ENCODE peak calls at places on chromosomes 7 and 10, in eight cellular contexts. One of them, this sample, is unnamed.

GRCh38 chr10:88952647-88953111 is at the start of gene ACTA2:
- DNase-seq in neural progenitor cell: peak; percentile 25
- DNase-seq in tibial artery: peak; percentile 94
- DNase-seq in transverse colon: peak; percentile 55
- DNase-seq in foreskin fibroblast: peak; percentile 77
- DNase-seq in BJ: no peak
- DNase-seq in endothelial cell of umbilical vein: no peak
- DNase-seq in AG09309: no peak
- DNase-seq in this sample: peak; percentile 65

GRCh38 chr10:93993782-93994668 is at the start of gene PLCE1:
- DNase-seq in BJ: no peak
- DNase-seq in foreskin fibroblast: peak; percentile 68
- DNase-seq in endothelial cell of umbilical vein: no peak
- DNase-seq in AG09309: no peak
- DNase-seq in tibial artery: peak; percentile 81
- DNase-seq in transverse colon: peak; percentile 73
- DNase-seq in neural progenitor cell: peak; percentile 80
- DNase-seq in this sample: no peak

GRCh38 chr7:129089521-129090212 is 34.8 kb upstream of the TNPO3 start:
- DNase-seq in endothelial cell of umbilical vein: no peak
- DNase-seq in AG09309: no peak
- DNase-seq in foreskin fibroblast: peak; percentile 17
- DNase-seq in neural progenitor cell: no peak
- DNase-seq in tibial artery: no peak
- DNase-seq in transverse colon: no peak
- DNase-seq in BJ: no peak
- DNase-seq in this sample: no peak

GRCh38 chr10:12961416-12961815 is 40.1 kb downstream of the CCDC3 start:
- DNase-seq in tibial artery: peak; percentile 70
- DNase-seq in foreskin fibroblast: no peak
- DNase-seq in neural progenitor cell: no peak
- DNase-seq in AG09309: no peak
- DNase-seq in endothelial cell of umbilical vein: no peak
- DNase-seq in transverse colon: no peak
- DNase-seq in BJ: no peak
- DNase-seq in this sample: no peak

GRCh38 chr10:97076781-97077180 is 109.0 kb downstream of the SLIT1 start:
- DNase-seq in BJ: no peak
- DNase-seq in foreskin fibroblast: no peak
- DNase-seq in AG09309: no peak
- DNase-seq in neural progenitor cell: no peak
- DNase-seq in transverse colon: no peak
- DNase-seq in endothelial cell of umbilical vein: no peak
- DNase-seq in tibial artery: no peak
- DNase-seq in this sample: no peak

GRCh38 chr10:109899578-109900355 is 23.5 kb downstream of the XPNPEP1 start:
- DNase-seq in neural progenitor cell: no peak
- DNase-seq in endothelial cell of umbilical vein: peak; percentile 80
- DNase-seq in transverse colon: no peak
- DNase-seq in BJ: no peak
- DNase-seq in foreskin fibroblast: peak; percentile 54
- DNase-seq in AG09309: no peak
- DNase-seq in tibial artery: no peak
- DNase-seq in this sample: no peak

GRCh38 chr7:68760556-68760955 is 837.7 kb upstream of the AUTS2 start:
- DNase-seq in tibial artery: no peak
- DNase-seq in AG09309: peak; percentile 3
- DNase-seq in neural progenitor cell: no peak
- DNase-seq in endothelial cell of umbilical vein: no peak
- DNase-seq in foreskin fibroblast: no peak
- DNase-seq in BJ: no peak
- DNase-seq in transverse colon: no peak
- DNase-seq in this sample: no peak

GRCh38 chr7:153524070-153524601 is 528.1 kb upstream of the DPP6 start:
- DNase-seq in AG09309: no peak
- DNase-seq in neural progenitor cell: no peak
- DNase-seq in transverse colon: peak; percentile 38
- DNase-seq in endothelial cell of umbilical vein: no peak
- DNase-seq in tibial artery: no peak
- DNase-seq in BJ: no peak
- DNase-seq in foreskin fibroblast: no peak
- DNase-seq in this sample: no peak

GRCh38 chr10:88008866-88009470 is 145.5 kb downstream of the PTEN start:
- DNase-seq in BJ: no peak
- DNase-seq in tibial artery: no peak
- DNase-seq in foreskin fibroblast: no peak
- DNase-seq in AG09309: no peak
- DNase-seq in transverse colon: no peak
- DNase-seq in endothelial cell of umbilical vein: no peak
- DNase-seq in neural progenitor cell: no peak
- DNase-seq in this sample: no peak

GRCh38 chr10:34727595-34728033 is 87.5 kb downstream of the PARD3 start:
- DNase-seq in AG09309: no peak
- DNase-seq in neural progenitor cell: no peak
- DNase-seq in tibial artery: no peak
- DNase-seq in endothelial cell of umbilical vein: no peak
- DNase-seq in transverse colon: no peak
- DNase-seq in BJ: no peak
- DNase-seq in foreskin fibroblast: peak; percentile 42
- DNase-seq in this sample: no peak

GRCh38 chr7:74061840-74062539 is 21.6 kb upstream of the LIMK1 start:
- DNase-seq in AG09309: peak; percentile 85
- DNase-seq in BJ: peak; percentile 58
- DNase-seq in tibial artery: peak; percentile 95
- DNase-seq in neural progenitor cell: no peak
- DNase-seq in endothelial cell of umbilical vein: peak; percentile 93
- DNase-seq in foreskin fibroblast: peak; percentile 95
- DNase-seq in transverse colon: peak; percentile 89
- DNase-seq in this sample: peak; percentile 69

GRCh38 chr10:63718006-63718405 is 196.8 kb downstream of the REEP3 start:
- DNase-seq in AG09309: no peak
- DNase-seq in BJ: no peak
- DNase-seq in transverse colon: no peak
- DNase-seq in neural progenitor cell: no peak
- DNase-seq in foreskin fibroblast: peak; percentile 53
- DNase-seq in endothelial cell of umbilical vein: no peak
- DNase-seq in tibial artery: no peak
- DNase-seq in this sample: no peak

GRCh38 chr10:132539894-132540293 is 2.3 kb downstream of the INPP5A start:
- DNase-seq in endothelial cell of umbilical vein: peak; percentile 54
- DNase-seq in neural progenitor cell: no peak
- DNase-seq in BJ: no peak
- DNase-seq in foreskin fibroblast: peak; percentile 86
- DNase-seq in tibial artery: peak; percentile 32
- DNase-seq in AG09309: peak; percentile 27
- DNase-seq in transverse colon: no peak
- DNase-seq in this sample: no peak

GRCh38 chr7:516606-517456 is 2.8 kb downstream of the PDGFA start:
- DNase-seq in transverse colon: peak; percentile 83
- DNase-seq in AG09309: peak; percentile 46
- DNase-seq in neural progenitor cell: peak; percentile 74
- DNase-seq in tibial artery: peak; percentile 84
- DNase-seq in foreskin fibroblast: peak; percentile 89
- DNase-seq in BJ: no peak
- DNase-seq in endothelial cell of umbilical vein: peak; percentile 51
- DNase-seq in this sample: no peak

GRCh38 chr10:132486539-132487121 is 51.0 kb upstream of the INPP5A start:
- DNase-seq in tibial artery: peak; percentile 64
- DNase-seq in BJ: no peak
- DNase-seq in transverse colon: no peak
- DNase-seq in AG09309: no peak
- DNase-seq in foreskin fibroblast: no peak
- DNase-seq in neural progenitor cell: no peak
- DNase-seq in endothelial cell of umbilical vein: no peak
- DNase-seq in this sample: no peak

GRCh38 chr7:13852281-13852968 is 137.0 kb downstream of the ETV1 start:
- DNase-seq in endothelial cell of umbilical vein: no peak
- DNase-seq in BJ: no peak
- DNase-seq in foreskin fibroblast: peak; percentile 50
- DNase-seq in neural progenitor cell: no peak
- DNase-seq in transverse colon: no peak
- DNase-seq in tibial artery: no peak
- DNase-seq in AG09309: no peak
- DNase-seq in this sample: no peak

GRCh38 chr10:75951026-75951589 is 519.7 kb downstream of the LRMDA start:
- DNase-seq in BJ: no peak
- DNase-seq in transverse colon: no peak
- DNase-seq in neural progenitor cell: no peak
- DNase-seq in tibial artery: no peak
- DNase-seq in AG09309: no peak
- DNase-seq in foreskin fibroblast: no peak
- DNase-seq in endothelial cell of umbilical vein: no peak
- DNase-seq in this sample: no peak

GRCh38 chr7:149714910-149715471 is 58.4 kb downstream of the ZNF467 start:
- DNase-seq in BJ: no peak
- DNase-seq in foreskin fibroblast: peak; percentile 49
- DNase-seq in neural progenitor cell: no peak
- DNase-seq in transverse colon: peak; percentile 29
- DNase-seq in endothelial cell of umbilical vein: peak; percentile 30
- DNase-seq in tibial artery: no peak
- DNase-seq in AG09309: no peak
- DNase-seq in this sample: no peak

GRCh38 chr7:123209786-123210185 is 10.0 kb upstream of the SLC13A1 start:
- DNase-seq in BJ: no peak
- DNase-seq in AG09309: no peak
- DNase-seq in tibial artery: no peak
- DNase-seq in endothelial cell of umbilical vein: peak; percentile 67
- DNase-seq in foreskin fibroblast: no peak
- DNase-seq in neural progenitor cell: no peak
- DNase-seq in transverse colon: peak; percentile 21
- DNase-seq in this sample: no peak

GRCh38 chr10:48604408-48605263 is at the start of gene ARHGAP22:
- DNase-seq in neural progenitor cell: peak; percentile 62
- DNase-seq in tibial artery: peak; percentile 81
- DNase-seq in endothelial cell of umbilical vein: peak; percentile 56
- DNase-seq in AG09309: no peak
- DNase-seq in BJ: no peak
- DNase-seq in transverse colon: peak; percentile 29
- DNase-seq in foreskin fibroblast: peak; percentile 91
- DNase-seq in this sample: no peak

GRCh38 chr7:157337316-157338149 is 729 bp downstream of the DNAJB6 start:
- DNase-seq in AG09309: no peak
- DNase-seq in BJ: no peak
- DNase-seq in endothelial cell of umbilical vein: peak; percentile 59
- DNase-seq in transverse colon: peak; percentile 83
- DNase-seq in tibial artery: peak; percentile 78
- DNase-seq in neural progenitor cell: peak; percentile 74
- DNase-seq in foreskin fibroblast: peak; percentile 83
- DNase-seq in this sample: no peak

GRCh38 chr7:92412745-92413144 is 34.5 kb upstream of the GATAD1 start:
- DNase-seq in tibial artery: no peak
- DNase-seq in endothelial cell of umbilical vein: no peak
- DNase-seq in transverse colon: no peak
- DNase-seq in AG09309: no peak
- DNase-seq in BJ: no peak
- DNase-seq in neural progenitor cell: no peak
- DNase-seq in foreskin fibroblast: no peak
- DNase-seq in this sample: no peak

GRCh38 chr7:92415225-92415624 is 32.1 kb upstream of the GATAD1 start:
- DNase-seq in tibial artery: no peak
- DNase-seq in neural progenitor cell: no peak
- DNase-seq in foreskin fibroblast: no peak
- DNase-seq in AG09309: no peak
- DNase-seq in transverse colon: no peak
- DNase-seq in endothelial cell of umbilical vein: no peak
- DNase-seq in BJ: no peak
- DNase-seq in this sample: peak; percentile 3

GRCh38 chr7:92422926-92423325 is 24.4 kb upstream of the GATAD1 start:
- DNase-seq in foreskin fibroblast: no peak
- DNase-seq in neural progenitor cell: no peak
- DNase-seq in BJ: no peak
- DNase-seq in transverse colon: no peak
- DNase-seq in endothelial cell of umbilical vein: no peak
- DNase-seq in tibial artery: no peak
- DNase-seq in AG09309: no peak
- DNase-seq in this sample: no peak

GRCh38 chr7:92421676-92422435 is 25.4 kb upstream of the GATAD1 start:
- DNase-seq in BJ: no peak
- DNase-seq in endothelial cell of umbilical vein: no peak
- DNase-seq in foreskin fibroblast: no peak
- DNase-seq in tibial artery: no peak
- DNase-seq in transverse colon: no peak
- DNase-seq in neural progenitor cell: no peak
- DNase-seq in AG09309: no peak
- DNase-seq in this sample: no peak

DNA sequence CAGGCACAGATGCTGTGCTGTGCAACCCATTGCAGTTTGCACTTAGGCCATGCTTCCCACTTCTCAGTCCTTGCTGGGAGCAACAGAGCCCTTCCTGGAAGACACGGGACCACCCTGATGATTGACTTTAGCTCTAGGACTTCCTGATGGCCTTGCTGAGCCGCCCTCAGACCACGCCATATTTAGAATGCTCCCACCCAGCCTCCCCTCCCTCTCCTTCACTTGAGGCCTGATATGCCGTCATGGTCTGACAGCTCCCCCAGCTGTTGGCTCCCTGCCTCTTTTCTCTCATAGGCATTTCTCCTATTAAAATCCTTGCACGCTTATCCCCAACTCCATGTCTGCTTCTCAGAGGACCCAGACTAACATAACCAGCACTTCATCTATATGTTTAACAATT is 29.4 kb upstream of the GATAD1 start:
- DNase-seq in AG09309: no peak
- DNase-seq in BJ: no peak
- DNase-seq in foreskin fibroblast: no peak
- DNase-seq in neural progenitor cell: peak; percentile 33
- DNase-seq in transverse colon: no peak
- DNase-seq in endothelial cell of umbilical vein: no peak
- DNase-seq in tibial artery: no peak
- DNase-seq in this sample: no peak
- TF ChIP-seq CTCF in AG09309: no peak
- TF ChIP-seq CTCF in BJ: no peak
- TF ChIP-seq CTCF in foreskin fibroblast: no peak
- TF ChIP-seq CTCF in neural progenitor cell: peak; percentile 41
- TF ChIP-seq CTCF in transverse colon: no peak
- TF ChIP-seq CTCF in endothelial cell of umbilical vein: no peak
- TF ChIP-seq CTCF in tibial artery: no peak
- TF ChIP-seq CTCF in this sample: no peak

GRCh38 chr7:22732556-22733126 is 5.6 kb downstream of the IL6 start:
- DNase-seq in AG09309: no peak
- DNase-seq in foreskin fibroblast: no peak
- DNase-seq in tibial artery: no peak
- DNase-seq in endothelial cell of umbilical vein: peak; percentile 45
- DNase-seq in neural progenitor cell: no peak
- DNase-seq in BJ: no peak
- DNase-seq in transverse colon: no peak
- DNase-seq in this sample: no peak
- TF ChIP-seq CTCF in AG09309: peak; percentile 45
- TF ChIP-seq CTCF in foreskin fibroblast: peak; percentile 22
- TF ChIP-seq CTCF in tibial artery: no peak
- TF ChIP-seq CTCF in endothelial cell of umbilical vein: peak; percentile 24
- TF ChIP-seq CTCF in neural progenitor cell: peak; percentile 15
- TF ChIP-seq CTCF in BJ: peak; percentile 14
- TF ChIP-seq CTCF in transverse colon: no peak
- TF ChIP-seq CTCF in this sample: peak; percentile 50

GRCh38 chr10:29535778-29536459 is 98.9 kb downstream of the SVIL start:
- DNase-seq in neural progenitor cell: no peak
- DNase-seq in foreskin fibroblast: no peak
- DNase-seq in tibial artery: no peak
- DNase-seq in endothelial cell of umbilical vein: no peak
- DNase-seq in AG09309: no peak
- DNase-seq in BJ: no peak
- DNase-seq in transverse colon: no peak
- DNase-seq in this sample: no peak
- TF ChIP-seq CTCF in neural progenitor cell: no peak
- TF ChIP-seq CTCF in foreskin fibroblast: no peak
- TF ChIP-seq CTCF in tibial artery: no peak
- TF ChIP-seq CTCF in endothelial cell of umbilical vein: no peak
- TF ChIP-seq CTCF in AG09309: no peak
- TF ChIP-seq CTCF in BJ: no peak
- TF ChIP-seq CTCF in transverse colon: no peak
- TF ChIP-seq CTCF in this sample: no peak

GRCh38 chr10:36351159-36351558 is 709.1 kb upstream of the FZD8 start:
- DNase-seq in endothelial cell of umbilical vein: no peak
- DNase-seq in foreskin fibroblast: no peak
- DNase-seq in neural progenitor cell: no peak
- DNase-seq in BJ: no peak
- DNase-seq in AG09309: no peak
- DNase-seq in transverse colon: no peak
- DNase-seq in tibial artery: no peak
- DNase-seq in this sample: no peak
- TF ChIP-seq CTCF in endothelial cell of umbilical vein: no peak
- TF ChIP-seq CTCF in foreskin fibroblast: no peak
- TF ChIP-seq CTCF in neural progenitor cell: no peak
- TF ChIP-seq CTCF in BJ: no peak
- TF ChIP-seq CTCF in AG09309: no peak
- TF ChIP-seq CTCF in transverse colon: no peak
- TF ChIP-seq CTCF in tibial artery: no peak
- TF ChIP-seq CTCF in this sample: no peak

This sample was measured in AG04450.